ENCODE peak calls at places on chromosome 13, in seven cellular contexts. P is stromal cell of bone marrow, E is heart left ventricle, B is M059J, A is immature natural killer cell, U is Calu3, Q is thoracic aorta. M is an unnamed sample.

GRCh38 chr13:34201050-34201913 is 383.3 kb downstream of the RFC3 start:
- DNase-seq in P (peak; percentile 40), E (no peak), B (peak; percentile 61), A (no peak), U (no peak), Q (no peak), M (no peak)

GRCh38 chr13:52806029-52806428 is 42.4 kb downstream of the PCDH8 start:
- DNase-seq in P (no peak), E (no peak), B (no peak), A (no peak), U (no peak), Q (no peak), M (no peak)

GRCh38 chr13:39023316-39023715 is 14.6 kb downstream of the PROSER1 start:
- DNase-seq in P (no peak), E (no peak), B (no peak), A (no peak), U (no peak), Q (no peak), M (no peak)

GRCh38 chr13:114070098-114070799 is 62.2 kb downstream of the RASA3 start:
- DNase-seq in P (no peak), E (no peak), B (no peak), A (no peak), U (no peak), Q (no peak), M (no peak)

GRCh38 chr13:71067164-71067815 is 799.7 kb downstream of the DACH1 start:
- DNase-seq in P (no peak), E (no peak), B (no peak), A (no peak), U (no peak), Q (no peak), M (peak; percentile 32)

GRCh38 chr13:36875431-36875830 is 44.6 kb downstream of the SMAD9 start:
- DNase-seq in P (no peak), E (no peak), B (no peak), A (no peak), U (no peak), Q (no peak), M (no peak)

GRCh38 chr13:66992183-66992582 is 238.0 kb downstream of the PCDH9 start:
- DNase-seq in P (peak; percentile 13), E (no peak), B (no peak), A (no peak), U (peak; percentile 4), Q (no peak), M (no peak)

GRCh38 chr13:111865826-111866225 is 201.1 kb upstream of the SOX1 start:
- DNase-seq in P (no peak), E (no peak), B (no peak), A (no peak), U (no peak), Q (no peak), M (no peak)

GRCh38 chr13:105960326-105960725 is 575.1 kb downstream of the EFNB2 start:
- DNase-seq in P (no peak), E (no peak), B (peak; percentile 92), A (no peak), U (no peak), Q (no peak), M (no peak)

GRCh38 chr13:44140146-44140545 is 233.5 kb upstream of the SERP2 start:
- DNase-seq in P (no peak), E (no peak), B (no peak), A (no peak), U (no peak), Q (no peak), M (peak; percentile 93)

GRCh38 chr13:93603043-93603442 is 376.4 kb downstream of the GPC6 start:
- DNase-seq in P (peak; percentile 84), E (no peak), B (peak; percentile 45), A (no peak), U (no peak), Q (peak; percentile 5), M (no peak)

GRCh38 chr13:77417897-77418296 is 91.0 kb upstream of the MYCBP2 start:
- DNase-seq in P (no peak), E (no peak), B (no peak), A (no peak), U (no peak), Q (no peak), M (no peak)

GRCh38 chr13:27663947-27664346 is 42.3 kb downstream of the POLR1D start:
- DNase-seq in P (no peak), E (peak; percentile 37), B (no peak), A (no peak), U (no peak), Q (no peak), M (no peak)

GRCh38 chr13:41554626-41555386 is 97.5 kb downstream of the RGCC start:
- DNase-seq in P (no peak), E (no peak), B (peak; percentile 70), A (no peak), U (no peak), Q (no peak), M (no peak)

GRCh38 chr13:34334984-34335661 is 517.2 kb downstream of the RFC3 start:
- DNase-seq in P (no peak), E (no peak), B (no peak), A (no peak), U (no peak), Q (no peak), M (peak; percentile 29)

GRCh38 chr13:29969286-29969685 is 118.9 kb upstream of the UBL3 start:
- DNase-seq in P (peak; percentile 73), E (no peak), B (peak; percentile 88), A (no peak), U (no peak), Q (no peak), M (no peak)

GRCh38 chr13:45501175-45501526 is 36.4 kb downstream of the COG3 start:
- DNase-seq in P (no peak), E (no peak), B (no peak), A (no peak), U (no peak), Q (no peak), M (no peak)

GRCh38 chr13:97346561-97347254 is 87.3 kb upstream of the RAP2A start:
- DNase-seq in P (no peak), E (no peak), B (no peak), A (no peak), U (no peak), Q (no peak), M (no peak)

GRCh38 chr13:104593693-104594092 is 1527.5 kb upstream of the SLC10A2 start:
- DNase-seq in P (no peak), E (no peak), B (no peak), A (no peak), U (no peak), Q (no peak), M (no peak)

GRCh38 chr13:43428545-43429287 is 358.1 kb downstream of the ENOX1 start:
- DNase-seq in P (no peak), E (no peak), B (no peak), A (no peak), U (no peak), Q (no peak), M (no peak)

GRCh38 chr13:39875583-39875982 is 220.1 kb downstream of the COG6 start:
- DNase-seq in P (no peak), E (no peak), B (no peak), A (no peak), U (no peak), Q (no peak), M (no peak)

GRCh38 chr13:57825066-57825465 is 193.5 kb downstream of the PCDH17 start:
- DNase-seq in P (no peak), E (no peak), B (no peak), A (no peak), U (no peak), Q (no peak), M (no peak)

GRCh38 chr13:79393564-79394249 is 12.3 kb downstream of the RBM26 start:
- DNase-seq in P (no peak), E (no peak), B (no peak), A (no peak), U (no peak), Q (no peak), M (peak; percentile 89)

GRCh38 chr13:50993371-50993770 is 83.8 kb downstream of the RNASEH2B start:
- DNase-seq in P (no peak), E (no peak), B (no peak), A (no peak), U (no peak), Q (no peak), M (no peak)

GRCh38 chr13:101556676-101557121 is 104.2 kb downstream of the ITGBL1 start:
- DNase-seq in P (no peak), E (no peak), B (peak; percentile 47), A (no peak), U (no peak), Q (no peak), M (no peak)

GRCh38 chr13:104461049-104461448 is 1394.8 kb upstream of the SLC10A2 start:
- DNase-seq in P (no peak), E (no peak), B (no peak), A (no peak), U (no peak), Q (no peak), M (no peak)

GRCh38 chr13:39397221-39397620 is 205.8 kb downstream of the LHFPL6 start:
- DNase-seq in P (no peak), E (no peak), B (no peak), A (no peak), U (no peak), Q (no peak), M (no peak)

GRCh38 chr13:79194272-79194671 is 211.8 kb downstream of the RBM26 start:
- DNase-seq in P (no peak), E (no peak), B (no peak), A (peak; percentile 44), U (no peak), Q (no peak), M (no peak)

GRCh38 chr13:110648155-110648819 is 32.9 kb downstream of the NAXD start:
- DNase-seq in P (no peak), E (no peak), B (no peak), A (no peak), U (no peak), Q (no peak), M (no peak)

GRCh38 chr13:45851171-45851889 is at the start of gene SIAH3:
- DNase-seq in P (peak; percentile 6), E (no peak), B (peak; percentile 48), A (no peak), U (no peak), Q (no peak), M (peak; percentile 34)

GRCh38 chr13:50991624-50992610 is 82.3 kb downstream of the RNASEH2B start:
- DNase-seq in P (no peak), E (no peak), B (peak; percentile 5), A (peak; percentile 41), U (no peak), Q (no peak), M (no peak)

GRCh38 chr13:49499889-49500660 is 4.3 kb downstream of the PHF11 start:
- DNase-seq in P (peak; percentile 77), E (no peak), B (peak; percentile 84), A (no peak), U (no peak), Q (no peak), M (no peak)

GRCh38 chr13:22821589-22821988 is 359.2 kb upstream of the SGCG start:
- DNase-seq in P (no peak), E (no peak), B (no peak), A (no peak), U (no peak), Q (no peak), M (no peak)